ENCODE peak calls at places on chromosomes 2 and 18, in six cellular contexts. One of them, this sample, is unnamed.

GRCh38 chr2:25249785-25250184 is 81.4 kb upstream of the POMC start:
- DNase-seq in AG09309: no peak
- DNase-seq in GM12865: no peak
- DNase-seq in natural killer cell: no peak
- DNase-seq in body of pancreas: no peak
- DNase-seq in coronary artery: no peak
- DNase-seq in this sample: no peak

GRCh38 chr2:229344151-229344551 is 73.1 kb upstream of the PID1 start:
- DNase-seq in AG09309: peak; percentile 40
- DNase-seq in GM12865: no peak
- DNase-seq in natural killer cell: no peak
- DNase-seq in body of pancreas: no peak
- DNase-seq in coronary artery: no peak
- DNase-seq in this sample: no peak

GRCh38 chr18:12703714-12704113 is 872 bp downstream of the PSMG2 start:
- DNase-seq in AG09309: no peak
- DNase-seq in GM12865: peak; percentile 29
- DNase-seq in natural killer cell: no peak
- DNase-seq in body of pancreas: no peak
- DNase-seq in coronary artery: no peak
- DNase-seq in this sample: no peak

GRCh38 chr2:381181-381580 is 93.3 kb upstream of the ALKAL2 start:
- DNase-seq in AG09309: no peak
- DNase-seq in GM12865: no peak
- DNase-seq in natural killer cell: no peak
- DNase-seq in body of pancreas: no peak
- DNase-seq in coronary artery: no peak
- DNase-seq in this sample: no peak

GRCh38 chr2:215137741-215138340 is 585 bp downstream of the ABCA12 start:
- DNase-seq in AG09309: no peak
- DNase-seq in GM12865: peak; percentile 63
- DNase-seq in natural killer cell: no peak
- DNase-seq in body of pancreas: no peak
- DNase-seq in coronary artery: no peak
- DNase-seq in this sample: no peak

GRCh38 chr2:153519260-153519875 is 40.8 kb upstream of the RPRM start:
- DNase-seq in AG09309: peak; percentile 1
- DNase-seq in GM12865: peak; percentile 63
- DNase-seq in natural killer cell: no peak
- DNase-seq in body of pancreas: peak; percentile 62
- DNase-seq in coronary artery: no peak
- DNase-seq in this sample: no peak

GRCh38 chr2:201807452-201807980 is 1.2 kb downstream of the CDK15 start:
- DNase-seq in AG09309: peak; percentile 72
- DNase-seq in GM12865: no peak
- DNase-seq in natural killer cell: no peak
- DNase-seq in body of pancreas: peak; percentile 20
- DNase-seq in coronary artery: no peak
- DNase-seq in this sample: no peak

GRCh38 chr18:57813245-57813644 is 10.1 kb upstream of the ATP8B1 start:
- DNase-seq in AG09309: peak; percentile 82
- DNase-seq in GM12865: no peak
- DNase-seq in natural killer cell: no peak
- DNase-seq in body of pancreas: no peak
- DNase-seq in coronary artery: no peak
- DNase-seq in this sample: no peak

GRCh38 chr18:34592961-34593382 is 117.1 kb upstream of the DTNA start:
- DNase-seq in AG09309: no peak
- DNase-seq in GM12865: no peak
- DNase-seq in natural killer cell: no peak
- DNase-seq in body of pancreas: peak; percentile 74
- DNase-seq in coronary artery: peak; percentile 85
- DNase-seq in this sample: no peak

GRCh38 chr2:196592912-196593881 is 46.3 kb upstream of the CCDC150 start:
- DNase-seq in AG09309: no peak
- DNase-seq in GM12865: peak; percentile 60
- DNase-seq in natural killer cell: no peak
- DNase-seq in body of pancreas: peak; percentile 3
- DNase-seq in coronary artery: peak; percentile 73
- DNase-seq in this sample: peak; percentile 20

GRCh38 chr2:170641961-170642360 is 73.2 kb upstream of the SP5 start:
- DNase-seq in AG09309: no peak
- DNase-seq in GM12865: no peak
- DNase-seq in natural killer cell: no peak
- DNase-seq in body of pancreas: no peak
- DNase-seq in coronary artery: no peak
- DNase-seq in this sample: no peak

GRCh38 chr2:24785704-24786321 is 7.4 kb downstream of the PTRHD1 start:
- DNase-seq in AG09309: no peak
- DNase-seq in GM12865: peak; percentile 66
- DNase-seq in natural killer cell: no peak
- DNase-seq in body of pancreas: peak; percentile 19
- DNase-seq in coronary artery: no peak
- DNase-seq in this sample: peak; percentile 47

GRCh38 chr2:74670263-74670662 is 16.2 kb downstream of the SEMA4F start:
- DNase-seq in AG09309: no peak
- DNase-seq in GM12865: no peak
- DNase-seq in natural killer cell: no peak
- DNase-seq in body of pancreas: no peak
- DNase-seq in coronary artery: no peak
- DNase-seq in this sample: no peak

GRCh38 chr2:74673821-74674528 is 19.9 kb downstream of the SEMA4F start:
- DNase-seq in AG09309: no peak
- DNase-seq in GM12865: no peak
- DNase-seq in natural killer cell: no peak
- DNase-seq in body of pancreas: no peak
- DNase-seq in coronary artery: no peak
- DNase-seq in this sample: no peak

GRCh38 chr2:74679615-74680014 is 25.6 kb downstream of the SEMA4F start:
- DNase-seq in AG09309: no peak
- DNase-seq in GM12865: no peak
- DNase-seq in natural killer cell: no peak
- DNase-seq in body of pancreas: no peak
- DNase-seq in coronary artery: no peak
- DNase-seq in this sample: no peak

GRCh38 chr2:74671479-74671878 is 17.4 kb downstream of the SEMA4F start:
- DNase-seq in AG09309: peak; percentile 33
- DNase-seq in GM12865: no peak
- DNase-seq in natural killer cell: no peak
- DNase-seq in body of pancreas: no peak
- DNase-seq in coronary artery: no peak
- DNase-seq in this sample: no peak

GRCh38 chr2:74675090-74675489 is 21.0 kb downstream of the SEMA4F start:
- DNase-seq in AG09309: no peak
- DNase-seq in GM12865: no peak
- DNase-seq in natural killer cell: no peak
- DNase-seq in body of pancreas: no peak
- DNase-seq in coronary artery: no peak
- DNase-seq in this sample: no peak
- TF ChIP-seq CTCF in AG09309: peak; percentile 17
- TF ChIP-seq CTCF in GM12865: no peak
- TF ChIP-seq CTCF in natural killer cell: no peak
- TF ChIP-seq CTCF in body of pancreas: no peak
- TF ChIP-seq CTCF in coronary artery: no peak
- TF ChIP-seq CTCF in this sample: no peak

GRCh38 chr18:38886235-38886634 is 1320.6 kb upstream of the CELF4 start:
- DNase-seq in AG09309: no peak
- DNase-seq in GM12865: no peak
- DNase-seq in natural killer cell: no peak
- DNase-seq in body of pancreas: no peak
- DNase-seq in coronary artery: no peak
- DNase-seq in this sample: no peak

GRCh38 chr18:38886852-38887670 is 1321.5 kb upstream of the CELF4 start:
- DNase-seq in AG09309: no peak
- DNase-seq in GM12865: no peak
- DNase-seq in natural killer cell: no peak
- DNase-seq in body of pancreas: no peak
- DNase-seq in coronary artery: no peak
- DNase-seq in this sample: no peak

GRCh38 chr18:38887671-38888020 is 1322.0 kb upstream of the CELF4 start:
- DNase-seq in AG09309: no peak
- DNase-seq in GM12865: no peak
- DNase-seq in natural killer cell: no peak
- DNase-seq in body of pancreas: no peak
- DNase-seq in coronary artery: no peak
- DNase-seq in this sample: no peak

GRCh38 chr18:38884050-38884449 is 1318.5 kb upstream of the CELF4 start:
- DNase-seq in AG09309: no peak
- DNase-seq in GM12865: no peak
- DNase-seq in natural killer cell: no peak
- DNase-seq in body of pancreas: no peak
- DNase-seq in coronary artery: no peak
- DNase-seq in this sample: no peak
- TF ChIP-seq CTCF in AG09309: no peak
- TF ChIP-seq CTCF in GM12865: no peak
- TF ChIP-seq CTCF in natural killer cell: no peak
- TF ChIP-seq CTCF in body of pancreas: no peak
- TF ChIP-seq CTCF in coronary artery: no peak
- TF ChIP-seq CTCF in this sample: no peak

DNA sequence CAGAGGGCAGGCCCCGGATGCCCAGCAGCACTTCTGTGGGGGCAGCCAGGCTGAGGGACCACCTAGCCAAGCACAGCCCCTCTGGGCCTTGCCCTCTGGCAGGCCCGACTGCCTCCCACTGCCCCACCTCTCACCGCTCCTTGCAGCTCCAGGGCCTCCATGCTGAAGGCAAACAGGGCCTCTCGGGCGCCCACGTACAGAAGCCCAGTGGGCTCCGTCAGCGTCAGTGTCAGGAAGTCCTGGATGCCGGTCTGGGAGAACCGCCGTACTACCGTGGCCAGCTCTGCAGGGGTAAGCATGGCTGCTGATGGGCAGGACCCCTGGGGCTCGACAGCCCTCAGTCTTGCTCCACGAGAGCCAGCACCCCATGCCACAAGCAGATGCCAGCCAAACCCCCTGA is 3.7 kb downstream of the SEMA4C start:
- DNase-seq in AG09309: no peak
- DNase-seq in GM12865: no peak
- DNase-seq in natural killer cell: no peak
- DNase-seq in body of pancreas: no peak
- DNase-seq in coronary artery: no peak
- DNase-seq in this sample: no peak
- TF ChIP-seq CTCF in AG09309: no peak
- TF ChIP-seq CTCF in GM12865: no peak
- TF ChIP-seq CTCF in natural killer cell: no peak
- TF ChIP-seq CTCF in body of pancreas: no peak
- TF ChIP-seq CTCF in coronary artery: no peak
- TF ChIP-seq CTCF in this sample: no peak

GRCh38 chr18:50262977-50263376 is 3.3 kb downstream of the CFAP53 start:
- DNase-seq in AG09309: no peak
- DNase-seq in GM12865: no peak
- DNase-seq in natural killer cell: no peak
- DNase-seq in body of pancreas: no peak
- DNase-seq in coronary artery: no peak
- DNase-seq in this sample: no peak

GRCh38 chr18:50273203-50274043 is 7.1 kb upstream of the CFAP53 start:
- DNase-seq in AG09309: no peak
- DNase-seq in GM12865: no peak
- DNase-seq in natural killer cell: no peak
- DNase-seq in body of pancreas: no peak
- DNase-seq in coronary artery: no peak
- DNase-seq in this sample: no peak

GRCh38 chr18:50266248-50266704 is at the start of gene CFAP53:
- DNase-seq in AG09309: peak; percentile 32
- DNase-seq in GM12865: peak; percentile 95
- DNase-seq in natural killer cell: peak; percentile 83
- DNase-seq in body of pancreas: peak; percentile 94
- DNase-seq in coronary artery: peak; percentile 94
- DNase-seq in this sample: peak; percentile 91

GRCh38 chr18:50272593-50272992 is 6.3 kb upstream of the CFAP53 start:
- DNase-seq in AG09309: no peak
- DNase-seq in GM12865: no peak
- DNase-seq in natural killer cell: no peak
- DNase-seq in body of pancreas: no peak
- DNase-seq in coronary artery: no peak
- DNase-seq in this sample: no peak

DNA sequence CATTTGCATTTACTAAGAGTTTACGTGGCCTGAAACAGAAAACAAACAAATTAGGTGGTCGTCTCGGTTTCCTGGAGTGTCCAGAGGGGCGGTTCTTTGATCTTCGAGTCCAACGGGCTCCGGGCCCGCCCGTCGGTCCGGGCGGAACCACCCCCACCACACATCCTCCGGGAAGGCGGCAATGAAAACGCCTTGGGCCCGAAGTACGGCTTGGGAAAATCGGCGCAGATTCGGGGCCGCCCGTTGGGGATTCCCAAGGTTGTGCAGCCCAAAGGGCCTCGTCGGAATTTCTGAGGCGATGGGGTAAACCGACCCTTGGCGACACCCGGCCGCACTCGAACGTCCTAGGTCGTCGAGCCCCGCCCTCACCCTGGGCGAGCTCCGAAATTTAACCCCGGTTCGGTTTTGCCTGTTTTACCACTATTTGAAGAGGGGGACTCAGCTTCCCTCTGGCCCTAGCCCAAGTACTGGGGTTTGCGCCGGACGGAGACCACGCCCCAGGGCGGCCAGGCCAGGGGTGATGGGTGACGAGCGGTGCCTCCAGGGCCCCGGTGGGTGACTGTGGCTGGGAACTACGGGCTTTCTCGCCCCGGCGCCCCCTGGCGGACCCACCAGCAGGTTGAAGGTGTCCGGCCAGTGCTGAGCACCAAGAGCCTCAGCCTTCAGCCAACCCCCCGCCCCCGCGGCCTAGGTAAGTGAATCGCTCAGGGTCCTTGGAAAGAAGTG is 1.9 kb upstream of the CFAP53 start:
- DNase-seq in AG09309: no peak
- DNase-seq in GM12865: peak; percentile 95
- DNase-seq in natural killer cell: peak; percentile 81
- DNase-seq in body of pancreas: peak; percentile 79
- DNase-seq in coronary artery: peak; percentile 87
- DNase-seq in this sample: peak; percentile 87
- TF ChIP-seq CTCF in AG09309: peak; percentile 76
- TF ChIP-seq CTCF in GM12865: peak; percentile 91
- TF ChIP-seq CTCF in natural killer cell: peak; percentile 84
- TF ChIP-seq CTCF in body of pancreas: peak; percentile 52
- TF ChIP-seq CTCF in coronary artery: peak; percentile 55
- TF ChIP-seq CTCF in this sample: peak; percentile 39

DNA sequence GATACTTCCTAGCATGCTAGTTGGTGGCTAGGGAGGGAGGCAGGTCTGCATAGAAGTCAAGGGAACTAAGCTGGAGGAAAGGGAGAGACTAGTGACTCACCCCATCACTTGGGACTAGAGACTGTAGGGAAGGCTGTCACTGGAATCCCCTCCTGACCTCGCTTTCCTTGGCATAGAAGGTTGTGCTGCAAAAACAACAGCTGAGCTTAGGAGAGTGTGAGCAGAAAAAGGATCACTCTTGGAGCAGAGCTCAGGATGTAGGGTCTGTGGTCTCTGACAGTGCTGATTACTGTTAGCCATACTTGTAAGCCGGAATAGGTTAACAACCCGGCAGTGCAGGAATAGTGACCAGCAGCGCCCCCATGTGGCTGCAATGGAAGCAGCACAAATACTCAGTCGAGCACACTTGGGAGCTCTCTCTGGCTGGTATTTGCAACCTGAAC is 66.9 kb upstream of the SMAD2 start:
- DNase-seq in AG09309: no peak
- DNase-seq in GM12865: peak; percentile 17
- DNase-seq in natural killer cell: no peak
- DNase-seq in body of pancreas: no peak
- DNase-seq in coronary artery: no peak
- DNase-seq in this sample: no peak
- TF ChIP-seq CTCF in AG09309: peak; percentile 38
- TF ChIP-seq CTCF in GM12865: peak; percentile 41
- TF ChIP-seq CTCF in natural killer cell: peak; percentile 41
- TF ChIP-seq CTCF in body of pancreas: no peak
- TF ChIP-seq CTCF in coronary artery: no peak
- TF ChIP-seq CTCF in this sample: no peak

This sample was measured in activated B cell treated with CpG ODN at 0.5 μM for 24 hours.